ENCODE peak calls at places on chromosomes 3 and 15, in nine cellular contexts. K is uterus, D is AG10803, S is transverse colon, V is suprapubic skin, T is ovary, P is stomach, Y is fibroblast of lung, B is heart left ventricle. N is an unnamed sample.

GRCh38 chr3:114892117-114892870 is 254.8 kb downstream of the ZBTB20 start:
- DNase-seq in V (no peak), K (no peak), S (no peak), B (no peak), P (no peak), D (no peak), T (no peak), Y (no peak), N (no peak)

GRCh38 chr15:40633178-40633577 is 39.1 kb downstream of the KNL1 start:
- DNase-seq in B (no peak), S (no peak), P (no peak), K (no peak), Y (peak; percentile 45), T (no peak), V (no peak), D (peak; percentile 44), N (no peak)

GRCh38 chr3:184368804-184369183 is 7.3 kb downstream of the POLR2H start:
- DNase-seq in V (no peak), B (peak; percentile 51), K (no peak), S (no peak), D (peak; percentile 90), P (peak; percentile 66), T (no peak), Y (peak; percentile 69), N (no peak)

GRCh38 chr3:120559228-120560061 is 36.7 kb upstream of the NDUFB4 start:
- DNase-seq in D (peak; percentile 59), K (peak; percentile 63), B (peak; percentile 73), Y (peak; percentile 36), V (peak; percentile 73), T (peak; percentile 76), P (no peak), S (peak; percentile 17), N (no peak)

GRCh38 chr3:169034401-169034800 is 629.1 kb downstream of the MECOM start:
- DNase-seq in K (no peak), Y (peak; percentile 71), D (peak; percentile 60), V (no peak), S (no peak), T (no peak), B (no peak), P (no peak), N (no peak)

GRCh38 chr3:8658326-8659212 is 14.0 kb upstream of the SSUH2 start:
- DNase-seq in Y (peak; percentile 28), P (peak; percentile 96), S (peak; percentile 57), B (peak; percentile 95), T (peak; percentile 93), D (no peak), V (peak; percentile 70), K (peak; percentile 35), N (no peak)

GRCh38 chr3:141530133-141530768 is 43.4 kb downstream of the RASA2 start:
- DNase-seq in B (no peak), P (no peak), V (no peak), T (no peak), Y (peak; percentile 83), K (no peak), S (no peak), D (peak; percentile 79), N (peak; percentile 51)

GRCh38 chr3:83515123-83515522 is 1443.7 kb upstream of the CADM2 start:
- DNase-seq in T (no peak), B (no peak), K (no peak), P (no peak), V (no peak), D (no peak), Y (no peak), S (no peak), N (no peak)

GRCh38 chr3:48476426-48477053 is 27.4 kb downstream of the SHISA5 start:
- DNase-seq in D (no peak), P (no peak), S (no peak), V (no peak), K (no peak), T (no peak), Y (no peak), B (no peak), N (no peak)

GRCh38 chr3:71949403-71949802 is 164.5 kb upstream of the PROK2 start:
- DNase-seq in T (no peak), S (no peak), B (no peak), Y (no peak), D (peak; percentile 33), P (no peak), K (no peak), V (no peak), N (no peak)

GRCh38 chr15:52217186-52217585 is 26.0 kb upstream of the GNB5 start:
- DNase-seq in Y (no peak), D (no peak), K (no peak), S (peak; percentile 19), T (no peak), V (no peak), B (no peak), P (peak; percentile 65), N (no peak)

GRCh38 chr3:31615071-31615875 is 82.5 kb downstream of the STT3B start:
- DNase-seq in P (no peak), T (no peak), K (no peak), D (no peak), Y (no peak), B (no peak), S (no peak), V (no peak), N (no peak)

GRCh38 chr3:56987238-56987932 is 73.1 kb upstream of the SPATA12 start:
- DNase-seq in S (no peak), T (no peak), Y (no peak), K (no peak), V (no peak), B (no peak), D (no peak), P (no peak), N (no peak)

GRCh38 chr3:127409421-127410136 is 121.7 kb upstream of the PRR20G start:
- DNase-seq in T (no peak), B (no peak), P (peak; percentile 19), V (no peak), K (no peak), S (no peak), Y (no peak), D (no peak), N (no peak)

DNA sequence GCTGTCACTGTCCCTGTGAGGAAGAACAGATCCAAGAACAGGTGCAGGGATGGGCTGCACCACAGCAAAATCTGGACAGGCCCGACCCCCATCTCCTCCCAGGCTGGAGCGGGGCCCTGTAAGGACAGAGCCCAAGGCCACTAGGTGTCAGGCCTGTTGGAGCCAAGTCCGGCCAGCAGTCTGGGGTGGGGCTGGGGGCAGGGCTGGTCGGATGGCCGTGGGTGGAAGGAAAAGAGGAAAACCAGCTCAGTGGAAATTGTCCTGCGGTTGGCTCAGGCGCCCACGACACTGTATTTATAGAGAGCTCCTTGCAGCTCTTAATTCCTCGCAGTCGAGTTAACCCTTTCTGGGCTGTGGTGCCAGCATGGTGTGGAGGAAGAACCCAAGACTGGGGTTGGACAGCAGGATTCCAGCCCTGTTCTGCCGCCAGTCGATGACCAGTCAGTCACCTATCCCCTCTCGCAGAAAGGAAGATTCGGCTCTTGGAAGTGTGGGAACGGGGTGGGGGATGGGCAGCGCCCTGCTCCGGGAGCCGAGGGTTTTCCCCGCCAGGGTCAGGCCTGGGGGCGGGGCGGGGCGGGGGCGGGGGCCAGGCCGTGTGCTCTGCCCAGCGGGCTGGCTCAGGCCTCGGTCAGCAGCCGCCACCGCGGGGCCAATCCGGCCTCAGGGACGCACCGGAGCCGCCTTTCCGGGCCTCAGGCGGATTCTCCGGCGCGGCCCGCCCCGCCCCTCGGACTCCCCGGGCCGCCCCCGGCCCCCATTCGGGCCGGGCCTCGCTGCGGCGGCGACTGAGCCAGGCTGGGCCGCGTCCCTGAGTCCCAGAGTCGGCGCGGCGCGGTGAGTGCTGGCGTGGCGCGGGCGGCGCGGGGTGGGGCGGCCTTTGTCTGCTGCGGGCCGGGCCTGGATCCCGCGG is at the start of gene CD276:
- DNase-seq in D (peak; percentile 68), S (peak; percentile 73), Y (peak; percentile 66), T (peak; percentile 82), P (peak; percentile 80), K (peak; percentile 75), B (peak; percentile 88), V (peak; percentile 87), N (no peak)
- TF ChIP-seq CTCF in D (peak; percentile 36), S (peak; percentile 18), Y (peak; percentile 15), T (no peak), P (peak; percentile 23), K (no peak), B (peak; percentile 24), V (no peak), N (peak; percentile 32)

DNA sequence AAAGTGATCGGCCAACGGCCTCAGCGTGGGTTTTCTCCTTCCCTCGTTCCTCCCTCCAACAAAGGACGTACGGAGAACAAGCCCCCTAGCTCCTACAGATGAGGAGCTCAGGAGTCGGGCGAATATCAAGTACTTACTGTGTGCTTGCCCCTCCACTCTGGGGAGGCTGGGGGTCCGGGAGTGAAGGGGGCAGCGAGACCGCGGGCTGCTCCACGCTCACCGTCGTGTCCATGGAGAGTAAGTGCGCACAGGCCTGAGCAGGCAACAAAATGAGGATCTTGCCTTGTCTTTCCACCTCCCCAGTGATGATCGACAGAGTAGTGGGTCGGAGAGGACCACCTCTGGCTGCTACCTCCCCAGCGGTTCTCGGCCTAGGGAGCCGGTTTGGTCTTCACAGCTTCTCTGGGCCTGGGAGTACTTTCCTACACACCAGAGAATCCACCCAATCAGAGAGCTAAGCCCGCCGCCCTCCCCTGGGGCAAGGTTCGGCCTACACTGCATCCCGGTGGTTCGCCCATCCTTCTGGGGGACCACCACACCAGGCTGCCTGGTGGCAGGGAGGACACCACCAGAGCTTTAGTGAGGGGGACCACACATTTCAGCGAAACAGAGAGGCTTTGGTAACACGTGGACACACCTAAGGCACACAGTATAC is 599 bp upstream of the TRANK1 start:
- DNase-seq in D (no peak), V (no peak), Y (no peak), B (no peak), P (no peak), T (peak; percentile 35), K (no peak), S (no peak), N (no peak)
- H3K4me3 ChIP-seq in D (peak overlapping the region; percentile 73), V (peak overlapping the region; percentile 96), Y (peak overlapping the region; percentile 33), B (peak overlapping the region; percentile 98), P (peak overlapping the region; percentile 91), T (peak overlapping the region; percentile 64), K (peak overlapping the region; percentile 60), S (peak overlapping the region; percentile 80), N (peak overlapping the region; percentile 63)

DNA sequence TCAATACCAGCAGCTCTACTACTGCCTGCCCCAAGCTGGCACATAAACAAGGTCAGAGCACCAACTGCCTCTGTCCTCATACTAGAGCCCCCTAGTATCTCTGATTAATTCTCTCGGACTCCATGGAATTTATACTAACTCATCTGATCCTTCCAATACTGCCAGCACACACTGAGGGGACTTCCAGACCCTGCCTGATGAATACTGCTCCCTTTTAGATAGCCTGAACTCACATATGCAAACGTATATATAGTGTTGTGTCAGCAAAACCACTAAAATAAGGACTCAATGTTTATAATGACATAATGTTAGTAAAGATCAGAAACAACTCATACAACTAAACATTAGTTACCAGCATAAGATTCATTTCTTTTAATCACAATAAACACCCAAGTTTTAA is 25.0 kb downstream of the CEP70 start:
- DNase-seq in P (no peak), T (no peak), K (no peak), S (no peak), V (no peak), D (no peak), B (no peak), Y (no peak), N (no peak)
- TF ChIP-seq CTCF in P (no peak), T (no peak), K (no peak), S (no peak), V (no peak), D (no peak), B (no peak), Y (no peak), N (no peak)

DNA sequence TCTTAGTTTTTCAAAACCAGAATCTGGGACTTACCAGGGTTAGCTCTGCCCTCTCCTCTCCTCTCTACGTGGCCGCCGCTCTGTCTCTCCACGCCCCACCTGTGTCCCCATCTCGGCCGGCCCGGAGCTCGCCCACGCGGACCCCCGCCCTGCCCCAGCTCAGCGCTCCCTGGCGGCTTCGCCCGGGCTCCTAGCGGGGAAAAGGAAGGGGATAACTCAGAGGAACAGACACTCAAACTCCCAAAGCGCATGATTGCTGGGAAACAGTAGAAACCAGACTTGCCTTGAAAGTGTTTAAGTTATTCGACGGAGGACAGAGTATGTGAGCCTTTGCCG is 5.4 kb downstream of the ISL2 start:
- DNase-seq in B (no peak), T (no peak), S (no peak), P (no peak), D (no peak), K (no peak), V (no peak), Y (no peak), N (no peak)
- H3K4me3 ChIP-seq in B (no peak overlapping the region), T (no peak overlapping the region), S (no peak overlapping the region), P (peak overlapping the region; percentile 63), D (no peak overlapping the region), K (no peak overlapping the region), V (peak overlapping the region; percentile 46), Y (no peak overlapping the region), N (no peak overlapping the region)